ENCODE peak calls at places on chromosomes 7 and 10, in eight cellular contexts. One of them, this sample, is unnamed. For H3K27me3 and H3K36me3, the result is how much of the 10 kb centered on the place peaks cover.

GRCh38 chr10:96565774-96566173 is 21.0 kb downstream of the TM9SF3 start:
- DNase-seq in neural progenitor cell: no peak
- DNase-seq in left ventricle myocardium inferior: no peak
- DNase-seq in stomach: no peak
- DNase-seq in hepatocyte: no peak
- DNase-seq in gastrocnemius medialis: no peak
- DNase-seq in heart left ventricle: no peak
- DNase-seq in BJ: peak
- DNase-seq in this sample: no peak

GRCh38 chr7:130943336-130943901 is 209.4 kb upstream of the KLF14 start:
- DNase-seq in neural progenitor cell: no peak
- DNase-seq in left ventricle myocardium inferior: no peak
- DNase-seq in stomach: no peak
- DNase-seq in hepatocyte: no peak
- DNase-seq in gastrocnemius medialis: no peak
- DNase-seq in heart left ventricle: no peak
- DNase-seq in BJ: no peak
- DNase-seq in this sample: peak

GRCh38 chr7:24715661-24716479 is 41.4 kb downstream of the GSDME start:
- DNase-seq in neural progenitor cell: peak
- DNase-seq in left ventricle myocardium inferior: no peak
- DNase-seq in stomach: no peak
- DNase-seq in hepatocyte: peak
- DNase-seq in gastrocnemius medialis: no peak
- DNase-seq in heart left ventricle: no peak
- DNase-seq in BJ: no peak
- DNase-seq in this sample: peak

GRCh38 chr10:87721781-87722180 is 62.1 kb downstream of the PAPSS2 start:
- DNase-seq in neural progenitor cell: no peak
- DNase-seq in left ventricle myocardium inferior: no peak
- DNase-seq in stomach: no peak
- DNase-seq in hepatocyte: no peak
- DNase-seq in gastrocnemius medialis: no peak
- DNase-seq in heart left ventricle: no peak
- DNase-seq in BJ: no peak
- DNase-seq in this sample: no peak

GRCh38 chr10:3825244-3825643 is 40.2 kb upstream of the KLF6 start:
- DNase-seq in neural progenitor cell: peak
- DNase-seq in left ventricle myocardium inferior: no peak
- DNase-seq in stomach: no peak
- DNase-seq in hepatocyte: peak
- DNase-seq in gastrocnemius medialis: peak
- DNase-seq in heart left ventricle: no peak
- DNase-seq in BJ: no peak
- DNase-seq in this sample: peak

GRCh38 chr10:110556993-110557601 is 10.4 kb upstream of the SMC3 start:
- DNase-seq in neural progenitor cell: peak
- DNase-seq in left ventricle myocardium inferior: no peak
- DNase-seq in stomach: peak
- DNase-seq in hepatocyte: peak
- DNase-seq in gastrocnemius medialis: no peak
- DNase-seq in heart left ventricle: no peak
- DNase-seq in BJ: no peak
- DNase-seq in this sample: peak

GRCh38 chr10:52459097-52459496 is 145.0 kb downstream of the DKK1 start:
- DNase-seq in neural progenitor cell: no peak
- DNase-seq in left ventricle myocardium inferior: no peak
- DNase-seq in stomach: no peak
- DNase-seq in hepatocyte: no peak
- DNase-seq in gastrocnemius medialis: no peak
- DNase-seq in heart left ventricle: no peak
- DNase-seq in BJ: no peak
- DNase-seq in this sample: no peak

GRCh38 chr10:126569513-126570447 is 100.7 kb downstream of the C10orf90 start:
- DNase-seq in neural progenitor cell: no peak
- DNase-seq in left ventricle myocardium inferior: no peak
- DNase-seq in stomach: no peak
- DNase-seq in hepatocyte: peak
- DNase-seq in gastrocnemius medialis: no peak
- DNase-seq in heart left ventricle: no peak
- DNase-seq in BJ: peak
- DNase-seq in this sample: no peak

GRCh38 chr10:117499248-117500105 is 43.1 kb upstream of the EMX2 start:
- DNase-seq in neural progenitor cell: no peak
- DNase-seq in left ventricle myocardium inferior: no peak
- DNase-seq in stomach: no peak
- DNase-seq in hepatocyte: no peak
- DNase-seq in gastrocnemius medialis: no peak
- DNase-seq in heart left ventricle: no peak
- DNase-seq in BJ: no peak
- DNase-seq in this sample: no peak

GRCh38 chr7:5396542-5396941 is 27.1 kb downstream of the TNRC18 start:
- DNase-seq in neural progenitor cell: no peak
- DNase-seq in left ventricle myocardium inferior: no peak
- DNase-seq in stomach: peak
- DNase-seq in hepatocyte: no peak
- DNase-seq in gastrocnemius medialis: no peak
- DNase-seq in heart left ventricle: no peak
- DNase-seq in BJ: no peak
- DNase-seq in this sample: no peak

GRCh38 chr10:104328916-104329710 is 9.2 kb downstream of the ITPRIP start:
- DNase-seq in neural progenitor cell: peak
- DNase-seq in left ventricle myocardium inferior: no peak
- DNase-seq in stomach: no peak
- DNase-seq in hepatocyte: peak
- DNase-seq in gastrocnemius medialis: peak
- DNase-seq in heart left ventricle: peak
- DNase-seq in BJ: peak
- DNase-seq in this sample: no peak
- H3K4me3 ChIP-seq in neural progenitor cell: peak
- H3K4me3 ChIP-seq in left ventricle myocardium inferior: peak
- H3K4me3 ChIP-seq in stomach: peak
- H3K4me3 ChIP-seq in hepatocyte: no peak
- H3K4me3 ChIP-seq in gastrocnemius medialis: peak
- H3K4me3 ChIP-seq in heart left ventricle: no peak
- H3K4me3 ChIP-seq in BJ: peak
- H3K4me3 ChIP-seq in this sample: no peak

GRCh38 chr10:121596668-121597503 is 1.4 kb downstream of the FGFR2 start:
- DNase-seq in neural progenitor cell: peak
- DNase-seq in left ventricle myocardium inferior: no peak
- DNase-seq in stomach: peak
- DNase-seq in hepatocyte: peak
- DNase-seq in gastrocnemius medialis: no peak
- DNase-seq in heart left ventricle: no peak
- DNase-seq in BJ: no peak
- DNase-seq in this sample: peak
- H3K27me3 ChIP-seq in neural progenitor cell: under half
- H3K27me3 ChIP-seq in left ventricle myocardium inferior: half or more
- H3K27me3 ChIP-seq in stomach: under half
- H3K27me3 ChIP-seq in hepatocyte: under half
- H3K27me3 ChIP-seq in gastrocnemius medialis: under half
- H3K27me3 ChIP-seq in heart left ventricle: under half
- H3K27me3 ChIP-seq in BJ: under half
- H3K27me3 ChIP-seq in this sample: under half

GRCh38 chr7:149610441-149611011 is 112.9 kb upstream of the ZNF746 start:
- DNase-seq in neural progenitor cell: no peak
- DNase-seq in left ventricle myocardium inferior: no peak
- DNase-seq in stomach: no peak
- DNase-seq in hepatocyte: no peak
- DNase-seq in gastrocnemius medialis: no peak
- DNase-seq in heart left ventricle: no peak
- DNase-seq in BJ: no peak
- DNase-seq in this sample: no peak
- H3K36me3 ChIP-seq in neural progenitor cell: under half
- H3K36me3 ChIP-seq in left ventricle myocardium inferior: half or more
- H3K36me3 ChIP-seq in stomach: half or more
- H3K36me3 ChIP-seq in hepatocyte: under half
- H3K36me3 ChIP-seq in gastrocnemius medialis: under half
- H3K36me3 ChIP-seq in heart left ventricle: half or more
- H3K36me3 ChIP-seq in BJ: under half
- H3K36me3 ChIP-seq in this sample: under half

GRCh38 chr10:69047111-69047837 is 40.6 kb upstream of the SRGN start:
- DNase-seq in neural progenitor cell: no peak
- DNase-seq in left ventricle myocardium inferior: no peak
- DNase-seq in stomach: no peak
- DNase-seq in hepatocyte: no peak
- DNase-seq in gastrocnemius medialis: no peak
- DNase-seq in heart left ventricle: no peak
- DNase-seq in BJ: no peak
- DNase-seq in this sample: no peak
- H3K4me3 ChIP-seq in neural progenitor cell: no peak
- H3K4me3 ChIP-seq in left ventricle myocardium inferior: no peak
- H3K4me3 ChIP-seq in stomach: no peak
- H3K4me3 ChIP-seq in hepatocyte: no peak
- H3K4me3 ChIP-seq in gastrocnemius medialis: no peak
- H3K4me3 ChIP-seq in heart left ventricle: no peak
- H3K4me3 ChIP-seq in BJ: no peak
- H3K4me3 ChIP-seq in this sample: no peak

DNA sequence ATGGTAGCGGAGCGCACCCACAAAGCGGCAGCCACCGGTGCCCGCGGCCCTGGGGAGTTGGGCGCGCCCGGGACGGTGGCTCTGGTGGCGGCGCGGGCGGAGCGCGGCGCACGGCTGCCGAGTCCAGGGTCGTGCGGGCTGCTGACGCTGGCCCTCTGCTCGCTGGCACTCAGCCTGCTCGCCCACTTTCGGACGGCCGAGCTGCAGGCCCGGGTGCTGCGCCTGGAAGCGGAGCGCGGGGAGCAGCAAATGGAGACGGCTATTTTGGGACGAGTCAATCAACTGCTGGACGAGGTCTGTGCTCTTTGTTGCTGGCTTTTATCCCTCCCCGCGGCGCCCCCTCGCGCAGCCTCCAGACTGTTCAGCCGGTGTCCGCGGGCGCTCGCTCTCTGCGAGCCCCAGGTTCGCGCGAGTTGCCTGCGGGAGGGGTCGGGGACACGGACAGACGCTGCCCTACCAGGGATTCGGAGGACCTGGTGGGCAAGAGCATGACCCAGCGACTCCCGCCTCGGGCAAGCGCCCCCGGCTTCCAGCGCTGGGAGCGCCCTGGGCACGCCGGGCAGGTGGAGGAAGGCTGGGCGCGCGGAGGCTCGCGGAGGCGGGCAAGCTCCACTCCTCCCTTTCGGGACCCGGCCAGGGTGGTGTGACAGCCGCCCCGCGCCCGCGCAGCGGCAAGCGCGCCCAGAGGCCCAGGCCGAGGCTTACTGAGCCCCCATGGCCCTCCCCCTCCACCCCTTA is 887 bp downstream of the COL13A1 start:
- DNase-seq in neural progenitor cell: peak
- DNase-seq in left ventricle myocardium inferior: peak
- DNase-seq in stomach: no peak
- DNase-seq in hepatocyte: peak
- DNase-seq in gastrocnemius medialis: no peak
- DNase-seq in heart left ventricle: peak
- DNase-seq in BJ: no peak
- DNase-seq in this sample: no peak
- H3K27me3 ChIP-seq in neural progenitor cell: under half
- H3K27me3 ChIP-seq in left ventricle myocardium inferior: under half
- H3K27me3 ChIP-seq in stomach: under half
- H3K27me3 ChIP-seq in hepatocyte: under half
- H3K27me3 ChIP-seq in gastrocnemius medialis: under half
- H3K27me3 ChIP-seq in heart left ventricle: under half
- H3K27me3 ChIP-seq in BJ: under half
- H3K27me3 ChIP-seq in this sample: under half

DNA sequence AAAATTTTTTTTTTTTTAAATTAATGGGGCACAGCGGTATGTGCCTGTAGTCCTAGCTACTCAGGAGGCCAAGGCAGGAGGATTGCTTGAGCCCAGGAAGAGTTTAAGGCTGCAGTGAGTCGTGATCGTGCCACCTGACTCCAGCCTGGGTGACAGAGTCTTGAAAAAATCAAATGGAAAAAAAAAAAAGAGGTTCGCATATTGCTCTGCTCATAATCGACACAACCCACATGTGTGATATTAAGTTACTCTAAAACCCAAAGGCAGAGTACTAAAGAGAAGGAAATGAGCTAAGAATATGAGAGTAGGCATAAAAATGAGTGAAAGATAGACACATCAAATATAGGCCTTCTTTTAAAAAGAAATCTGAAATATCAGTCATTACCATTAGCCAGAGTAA is 66.3 kb downstream of the IGF2BP3 start:
- DNase-seq in neural progenitor cell: no peak
- DNase-seq in left ventricle myocardium inferior: no peak
- DNase-seq in stomach: no peak
- DNase-seq in hepatocyte: no peak
- DNase-seq in gastrocnemius medialis: no peak
- DNase-seq in heart left ventricle: no peak
- DNase-seq in BJ: no peak
- DNase-seq in this sample: no peak
- H3K36me3 ChIP-seq in neural progenitor cell: under half
- H3K36me3 ChIP-seq in left ventricle myocardium inferior: under half
- H3K36me3 ChIP-seq in stomach: under half
- H3K36me3 ChIP-seq in hepatocyte: under half
- H3K36me3 ChIP-seq in gastrocnemius medialis: under half
- H3K36me3 ChIP-seq in heart left ventricle: under half
- H3K36me3 ChIP-seq in BJ: under half
- H3K36me3 ChIP-seq in this sample: under half